ENCODE peak calls at places on chromosomes 2 and 18, in six cellular contexts. O, K, Y, E, R and I are unnamed samples.

GRCh38 chr18:43786893-43787292 is 509.6 kb upstream of the SYT4 start:
- DNase-seq in O (no peak), K (no peak), Y (no peak), E (no peak), R (no peak), I (no peak)

GRCh38 chr2:60499651-60500300 is 53.7 kb downstream of the BCL11A start:
- DNase-seq in O (no peak), K (no peak), Y (no peak), E (no peak), R (no peak), I (no peak)

GRCh38 chr2:60439219-60439974 is 114.1 kb downstream of the BCL11A start:
- DNase-seq in O (no peak), K (no peak), Y (peak), E (peak), R (peak), I (no peak)

GRCh38 chr2:18536100-18536499 is 24.4 kb downstream of the RDH14 start:
- DNase-seq in O (no peak), K (peak), Y (no peak), E (no peak), R (no peak), I (no peak)

GRCh38 chr2:176924909-176925548 is 287.6 kb upstream of the HNRNPA3 start:
- DNase-seq in O (no peak), K (no peak), Y (no peak), E (no peak), R (no peak), I (no peak)

GRCh38 chr2:209331291-209331844 is 92.5 kb upstream of the MAP2 start:
- DNase-seq in O (peak), K (peak), Y (no peak), E (no peak), R (no peak), I (no peak)

GRCh38 chr2:1193801-1194200 is 219.5 kb upstream of the TPO start:
- DNase-seq in O (no peak), K (no peak), Y (no peak), E (no peak), R (no peak), I (no peak)

GRCh38 chr2:165529130-165529529 is 59.6 kb downstream of the CSRNP3 start:
- DNase-seq in O (no peak), K (no peak), Y (no peak), E (no peak), R (no peak), I (no peak)

GRCh38 chr2:71798266-71799012 is 345.1 kb downstream of the DYSF start:
- DNase-seq in O (no peak), K (peak), Y (no peak), E (peak), R (peak), I (no peak)

GRCh38 chr18:195651-196050 is 37.3 kb downstream of the USP14 start:
- DNase-seq in O (no peak), K (no peak), Y (no peak), E (no peak), R (no peak), I (no peak)

GRCh38 chr2:234060236-234060635 is 9.7 kb downstream of the SPP2 start:
- DNase-seq in O (no peak), K (no peak), Y (no peak), E (no peak), R (no peak), I (no peak)

GRCh38 chr2:165665614-165666013 is 128.4 kb downstream of the GALNT3 start:
- DNase-seq in O (no peak), K (no peak), Y (no peak), E (no peak), R (no peak), I (no peak)

GRCh38 chr2:237673130-237673921 is 45.9 kb downstream of the LRRFIP1 start:
- DNase-seq in O (no peak), K (peak), Y (peak), E (peak), R (peak), I (no peak)

GRCh38 chr2:62512385-62512784 is 6.4 kb upstream of the TMEM17 start:
- DNase-seq in O (no peak), K (no peak), Y (no peak), E (no peak), R (no peak), I (no peak)

GRCh38 chr2:39736593-39736992 is 42.5 kb downstream of the THUMPD2 start:
- DNase-seq in O (peak), K (peak), Y (no peak), E (no peak), R (no peak), I (peak)

GRCh38 chr2:126635281-126635680 is 20.7 kb upstream of the GYPC start:
- DNase-seq in O (no peak), K (no peak), Y (no peak), E (no peak), R (no peak), I (no peak)

GRCh38 chr2:231940795-231941194 is 14.6 kb upstream of the NPPC start:
- DNase-seq in O (no peak), K (no peak), Y (no peak), E (no peak), R (no peak), I (no peak)

GRCh38 chr2:12728221-12728777 is 11.6 kb downstream of the TRIB2 start:
- DNase-seq in O (no peak), K (no peak), Y (no peak), E (no peak), R (peak), I (no peak)

GRCh38 chr2:218010116-218010837 is 7.5 kb upstream of the TNS1 start:
- DNase-seq in O (no peak), K (no peak), Y (no peak), E (peak), R (peak), I (no peak)

GRCh38 chr2:177252808-177253531 is 11.6 kb downstream of the NFE2L2 start:
- DNase-seq in O (no peak), K (no peak), Y (no peak), E (no peak), R (no peak), I (no peak)

GRCh38 chr2:105403785-105404698 is 5.2 kb upstream of the FHL2 start:
- DNase-seq in O (peak), K (peak), Y (no peak), E (no peak), R (no peak), I (peak)

GRCh38 chr2:54558188-54558975 is 102.3 kb downstream of the SPTBN1 start:
- DNase-seq in O (no peak), K (peak), Y (peak), E (peak), R (peak), I (no peak)

GRCh38 chr2:63614448-63614968 is 25.7 kb downstream of the MDH1 start:
- DNase-seq in O (peak), K (peak), Y (no peak), E (no peak), R (no peak), I (peak)

GRCh38 chr2:219369447-219369861 is 18.3 kb downstream of the DNPEP start:
- DNase-seq in O (peak), K (peak), Y (no peak), E (no peak), R (no peak), I (no peak)

GRCh38 chr18:3935316-3935715 is 485.3 kb downstream of the TGIF1 start:
- DNase-seq in O (no peak), K (no peak), Y (no peak), E (no peak), R (no peak), I (no peak)

GRCh38 chr2:13581471-13581870 is 864.7 kb downstream of the TRIB2 start:
- DNase-seq in O (no peak), K (no peak), Y (no peak), E (no peak), R (no peak), I (no peak)

GRCh38 chr2:168519534-168520308 is 63.6 kb downstream of the CERS6 start:
- DNase-seq in O (no peak), K (peak), Y (no peak), E (no peak), R (no peak), I (no peak)

GRCh38 chr18:70243131-70243530 is 37.6 kb upstream of the RTTN start:
- DNase-seq in O (peak), K (peak), Y (no peak), E (no peak), R (no peak), I (no peak)

GRCh38 chr2:218708086-218708485 is 2.5 kb upstream of the TTLL4 start:
- DNase-seq in O (no peak), K (no peak), Y (no peak), E (peak), R (peak), I (no peak)

GRCh38 chr2:182591774-182592173 is 124.3 kb upstream of the DNAJC10 start:
- DNase-seq in O (no peak), K (no peak), Y (no peak), E (no peak), R (no peak), I (no peak)

GRCh38 chr2:33064349-33064801 is 117.6 kb downstream of the LTBP1 start:
- DNase-seq in O (no peak), K (peak), Y (no peak), E (no peak), R (no peak), I (no peak)

GRCh38 chr2:72925328-72925943 is 8.1 kb downstream of the EMX1 start:
- DNase-seq in O (no peak), K (no peak), Y (no peak), E (no peak), R (no peak), I (no peak)

GRCh38 chr2:216713691-216714411 is 18.5 kb upstream of the IGFBP5 start:
- DNase-seq in O (peak), K (peak), Y (no peak), E (no peak), R (no peak), I (peak)

GRCh38 chr18:50836521-50836957 is 16.7 kb upstream of the MRO start:
- DNase-seq in O (no peak), K (peak), Y (no peak), E (no peak), R (no peak), I (no peak)

GRCh38 chr2:75311993-75312392 is 112.7 kb upstream of the TACR1 start:
- DNase-seq in O (no peak), K (no peak), Y (no peak), E (peak), R (peak), I (no peak)
- TF ChIP-seq CTCF in O (no peak), K (no peak), Y (no peak), E (peak), R (peak), I (no peak)

GRCh38 chr2:118864207-118864606 is 16.8 kb upstream of the EN1 start:
- DNase-seq in O (no peak), K (no peak), Y (no peak), E (peak), R (no peak), I (no peak)

GRCh38 chr2:118861741-118862140 is 14.3 kb upstream of the EN1 start:
- DNase-seq in O (peak), K (no peak), Y (no peak), E (no peak), R (no peak), I (no peak)

GRCh38 chr2:118860506-118860905 is 13.1 kb upstream of the EN1 start:
- DNase-seq in O (no peak), K (no peak), Y (no peak), E (no peak), R (no peak), I (no peak)

GRCh38 chr2:118861242-118861641 is 13.8 kb upstream of the EN1 start:
- DNase-seq in O (no peak), K (no peak), Y (no peak), E (no peak), R (no peak), I (no peak)

GRCh38 chr2:118865106-118865505 is 17.7 kb upstream of the EN1 start:
- DNase-seq in O (peak), K (no peak), Y (no peak), E (peak), R (peak), I (no peak)
- TF ChIP-seq CTCF in O (peak), K (peak), Y (peak), E (peak), R (peak), I (peak)

GRCh38 chr2:27323592-27324285 is 842 bp upstream of the MPV17 start:
- DNase-seq in O (no peak), K (no peak), Y (no peak), E (no peak), R (no peak), I (no peak)
- TF ChIP-seq CTCF in O (no peak), K (no peak), Y (no peak), E (no peak), R (no peak), I (no peak)

DNA sequence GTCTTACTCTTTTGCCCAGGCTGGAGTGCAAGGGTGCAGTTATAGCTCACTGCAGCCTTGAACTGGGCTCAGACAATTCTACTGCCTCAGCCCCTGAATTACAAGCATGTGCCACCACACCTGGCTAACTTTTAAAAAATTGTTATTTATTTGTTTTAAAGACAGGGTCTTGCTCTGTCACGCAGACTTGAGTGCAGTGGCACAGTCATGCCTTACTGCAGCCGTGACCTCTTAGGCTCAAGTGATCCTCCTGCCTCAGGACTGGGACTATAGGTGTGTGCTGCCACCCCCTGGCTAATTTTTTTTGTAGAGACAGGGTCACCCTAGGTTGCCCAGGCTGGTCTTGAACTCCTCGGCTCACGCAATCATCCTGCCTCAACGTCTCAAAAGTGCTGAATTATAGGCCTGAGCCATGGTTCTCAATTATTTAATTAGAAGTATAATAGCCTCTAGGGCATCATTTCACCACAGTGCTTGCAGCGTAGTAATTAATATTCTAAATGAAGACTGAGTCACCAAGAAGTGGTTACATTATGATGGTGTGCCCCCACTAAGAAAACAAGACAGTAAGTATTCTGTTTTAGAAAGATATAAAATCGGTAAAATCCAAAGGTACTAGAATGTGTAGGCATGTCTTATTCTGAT is 69.6 kb downstream of the EML4 start:
- DNase-seq in O (no peak), K (no peak), Y (peak), E (no peak), R (no peak), I (no peak)
- TF ChIP-seq CTCF in O (peak), K (no peak), Y (peak), E (peak), R (peak), I (no peak)

GRCh38 chr18:23812566-23813440 is 123.5 kb downstream of the LAMA3 start:
- DNase-seq in O (no peak), K (no peak), Y (no peak), E (peak), R (peak), I (no peak)
- TF ChIP-seq CTCF in O (peak), K (peak), Y (peak), E (peak), R (no peak), I (peak)

DNA sequence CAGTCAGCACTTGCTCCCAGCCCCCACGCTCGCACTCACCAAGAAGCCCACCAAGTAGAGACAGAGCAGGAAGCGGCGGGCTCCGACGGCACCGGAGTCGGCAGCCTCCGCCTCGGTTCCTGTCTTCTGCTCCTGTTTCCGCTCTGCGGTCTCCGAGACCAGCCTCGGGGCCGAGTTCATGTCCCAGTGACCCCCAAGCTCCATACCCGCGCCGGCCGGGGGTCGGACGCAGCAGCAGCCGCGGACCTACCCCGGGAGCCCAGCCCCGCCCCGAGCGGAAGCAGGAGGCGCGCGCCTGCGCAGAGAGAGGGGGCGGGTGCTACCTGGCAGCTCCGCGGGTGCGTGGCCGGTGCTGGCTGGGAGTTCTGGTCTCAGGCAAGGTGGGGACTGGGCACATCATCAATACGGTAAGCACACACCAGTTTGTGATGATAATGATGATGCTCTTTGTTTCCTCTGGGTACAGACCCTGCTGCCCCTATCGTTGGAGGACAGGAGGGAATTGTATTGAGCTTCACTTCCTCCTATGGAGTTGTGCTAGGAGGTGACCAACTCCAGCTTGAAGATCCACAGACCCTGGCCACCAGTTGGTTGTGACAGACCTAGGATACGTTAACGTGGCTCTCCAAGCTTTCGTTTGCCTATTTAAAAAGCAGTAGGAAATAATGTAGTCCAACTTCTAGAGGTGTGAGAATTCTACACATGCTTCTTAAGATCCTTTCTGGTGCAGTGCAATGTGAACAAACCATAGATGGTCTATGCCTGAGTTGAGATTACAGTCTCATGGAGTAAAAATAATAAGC is 25.0 kb upstream of the TMEM182 start:
- DNase-seq in O (no peak), K (peak), Y (peak), E (peak), R (peak), I (no peak)
- TF ChIP-seq CTCF in O (no peak), K (no peak), Y (no peak), E (no peak), R (no peak), I (peak)